ENCODE peak calls at places on chromosomes 12 and 14, in four cellular contexts. One of them, this sample, is unnamed.

GRCh38 chr12:7907009-7907408 is 29.0 kb downstream of the SLC2A3 start:
- DNase-seq in H1: peak
- DNase-seq in trophoblast cell: peak
- DNase-seq in neuronal stem cell: peak
- DNase-seq in this sample: peak

GRCh38 chr14:51614707-51615106 is 37.0 kb upstream of the FRMD6 start:
- DNase-seq in H1: no peak
- DNase-seq in trophoblast cell: no peak
- DNase-seq in neuronal stem cell: no peak
- DNase-seq in this sample: no peak

GRCh38 chr12:1907652-1908611 is 10.5 kb downstream of the CACNA2D4 start:
- DNase-seq in H1: peak
- DNase-seq in trophoblast cell: peak
- DNase-seq in neuronal stem cell: no peak
- DNase-seq in this sample: no peak

GRCh38 chr14:56247495-56248087 is 129.4 kb downstream of the PELI2 start:
- DNase-seq in H1: no peak
- DNase-seq in trophoblast cell: no peak
- DNase-seq in neuronal stem cell: no peak
- DNase-seq in this sample: peak

GRCh38 chr14:33767721-33768457 is 183.0 kb downstream of the EGLN3 start:
- DNase-seq in H1: no peak
- DNase-seq in trophoblast cell: peak
- DNase-seq in neuronal stem cell: no peak
- DNase-seq in this sample: no peak

GRCh38 chr12:99128246-99128645 is 483.2 kb downstream of the APAF1 start:
- DNase-seq in H1: no peak
- DNase-seq in trophoblast cell: no peak
- DNase-seq in neuronal stem cell: no peak
- DNase-seq in this sample: no peak

GRCh38 chr14:104843442-104844305 is 21.4 kb upstream of the CEP170B start:
- DNase-seq in H1: peak
- DNase-seq in trophoblast cell: no peak
- DNase-seq in neuronal stem cell: peak
- DNase-seq in this sample: no peak

GRCh38 chr14:70567791-70568190 is 32.7 kb downstream of the MED6 start:
- DNase-seq in H1: peak
- DNase-seq in trophoblast cell: peak
- DNase-seq in neuronal stem cell: no peak
- DNase-seq in this sample: peak

GRCh38 chr14:104085889-104086201 is 345 bp downstream of the ASPG start:
- DNase-seq in H1: no peak
- DNase-seq in trophoblast cell: no peak
- DNase-seq in neuronal stem cell: no peak
- DNase-seq in this sample: no peak

GRCh38 chr12:124126950-124127349 is 153.9 kb downstream of the ZNF664 start:
- DNase-seq in H1: no peak
- DNase-seq in trophoblast cell: no peak
- DNase-seq in neuronal stem cell: no peak
- DNase-seq in this sample: peak

GRCh38 chr14:106840258-106840657 is 1313.9 kb downstream of the TMEM121 start:
- DNase-seq in H1: no peak
- DNase-seq in trophoblast cell: no peak
- DNase-seq in neuronal stem cell: no peak
- DNase-seq in this sample: no peak

GRCh38 chr12:124232654-124232987 is 62.3 kb upstream of the RFLNA start:
- DNase-seq in H1: no peak
- DNase-seq in trophoblast cell: no peak
- DNase-seq in neuronal stem cell: no peak
- DNase-seq in this sample: no peak

GRCh38 chr12:19546611-19547162 is 107.4 kb downstream of the AEBP2 start:
- DNase-seq in H1: no peak
- DNase-seq in trophoblast cell: no peak
- DNase-seq in neuronal stem cell: no peak
- DNase-seq in this sample: peak

GRCh38 chr12:121905746-121906145 is 12.6 kb upstream of the CFAP251 start:
- DNase-seq in H1: no peak
- DNase-seq in trophoblast cell: no peak
- DNase-seq in neuronal stem cell: no peak
- DNase-seq in this sample: no peak

GRCh38 chr12:98725481-98726247 is 80.6 kb downstream of the APAF1 start:
- DNase-seq in H1: no peak
- DNase-seq in trophoblast cell: peak
- DNase-seq in neuronal stem cell: peak
- DNase-seq in this sample: peak

GRCh38 chr14:104938960-104939359 is 14.3 kb downstream of the PLD4 start:
- DNase-seq in H1: no peak
- DNase-seq in trophoblast cell: no peak
- DNase-seq in neuronal stem cell: no peak
- DNase-seq in this sample: no peak

GRCh38 chr12:31324116-31324844 is 1.7 kb downstream of the SINHCAF start:
- DNase-seq in H1: peak
- DNase-seq in trophoblast cell: peak
- DNase-seq in neuronal stem cell: peak
- DNase-seq in this sample: peak

GRCh38 chr12:32811686-32812392 is 56.1 kb upstream of the YARS2 start:
- DNase-seq in H1: no peak
- DNase-seq in trophoblast cell: peak
- DNase-seq in neuronal stem cell: no peak
- DNase-seq in this sample: peak

GRCh38 chr14:23492618-23493272 is 23.2 kb downstream of the NGDN start:
- DNase-seq in H1: no peak
- DNase-seq in trophoblast cell: no peak
- DNase-seq in neuronal stem cell: no peak
- DNase-seq in this sample: no peak

GRCh38 chr12:113896841-113897240 is 69.3 kb downstream of the RBM19 start:
- DNase-seq in H1: no peak
- DNase-seq in trophoblast cell: no peak
- DNase-seq in neuronal stem cell: no peak
- DNase-seq in this sample: no peak

GRCh38 chr14:31442284-31442683 is 15.0 kb downstream of the DTD2 start:
- DNase-seq in H1: no peak
- DNase-seq in trophoblast cell: no peak
- DNase-seq in neuronal stem cell: no peak
- DNase-seq in this sample: no peak

GRCh38 chr12:34398366-34398705 is 376.0 kb downstream of the ALG10 start:
- DNase-seq in H1: peak
- DNase-seq in trophoblast cell: no peak
- DNase-seq in neuronal stem cell: no peak
- DNase-seq in this sample: no peak

GRCh38 chr12:6271281-6271680 is 39.2 kb upstream of the PLEKHG6 start:
- DNase-seq in H1: no peak
- DNase-seq in trophoblast cell: no peak
- DNase-seq in neuronal stem cell: no peak
- DNase-seq in this sample: no peak

GRCh38 chr14:91997492-91997891 is 42.4 kb downstream of the TRIP11 start:
- DNase-seq in H1: no peak
- DNase-seq in trophoblast cell: no peak
- DNase-seq in neuronal stem cell: no peak
- DNase-seq in this sample: peak

GRCh38 chr12:37565112-37565511 is 751.5 kb upstream of the ALG10B start:
- DNase-seq in H1: no peak
- DNase-seq in trophoblast cell: no peak
- DNase-seq in neuronal stem cell: no peak
- DNase-seq in this sample: no peak

GRCh38 chr12:68612245-68612644 is 1.5 kb downstream of the RAP1B start:
- DNase-seq in H1: no peak
- DNase-seq in trophoblast cell: no peak
- DNase-seq in neuronal stem cell: no peak
- DNase-seq in this sample: peak

GRCh38 chr12:118456741-118457140 is 80.4 kb downstream of the SUDS3 start:
- DNase-seq in H1: no peak
- DNase-seq in trophoblast cell: no peak
- DNase-seq in neuronal stem cell: no peak
- DNase-seq in this sample: no peak

GRCh38 chr12:42236017-42236416 is 2.0 kb downstream of the YAF2 start:
- DNase-seq in H1: no peak
- DNase-seq in trophoblast cell: no peak
- DNase-seq in neuronal stem cell: no peak
- DNase-seq in this sample: no peak

GRCh38 chr12:42237853-42238239 is 202 bp downstream of the YAF2 start:
- DNase-seq in H1: no peak
- DNase-seq in trophoblast cell: no peak
- DNase-seq in neuronal stem cell: no peak
- DNase-seq in this sample: no peak

GRCh38 chr12:42237052-42237852 is 796 bp downstream of the YAF2 start:
- DNase-seq in H1: peak
- DNase-seq in trophoblast cell: peak
- DNase-seq in neuronal stem cell: peak
- DNase-seq in this sample: peak

GRCh38 chr12:42234970-42235369 is 3.1 kb downstream of the YAF2 start:
- DNase-seq in H1: no peak
- DNase-seq in trophoblast cell: no peak
- DNase-seq in neuronal stem cell: no peak
- DNase-seq in this sample: peak

DNA sequence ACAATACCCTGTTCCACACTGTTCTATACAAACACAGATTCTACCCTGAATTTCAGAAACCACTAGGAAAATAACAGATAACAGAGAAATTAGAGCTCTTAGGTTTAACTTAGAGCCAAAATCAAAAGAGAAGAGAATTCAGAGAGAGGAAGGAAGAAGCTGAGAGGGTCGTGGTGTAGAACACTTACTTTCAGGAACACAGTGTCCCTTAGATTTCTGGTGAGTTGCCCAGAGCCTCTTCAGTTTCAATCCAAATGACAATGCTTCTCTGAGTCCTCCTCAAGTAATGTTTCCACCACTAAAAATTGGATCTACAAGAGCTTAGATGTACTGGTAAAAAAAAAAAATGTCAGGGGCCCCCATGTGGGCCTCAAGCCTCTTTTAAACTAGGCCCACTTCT is 2.6 kb downstream of the YAF2 start:
- DNase-seq in H1: no peak
- DNase-seq in trophoblast cell: no peak
- DNase-seq in neuronal stem cell: no peak
- DNase-seq in this sample: no peak
- H3K4me3 ChIP-seq in H1: no peak
- H3K4me3 ChIP-seq in trophoblast cell: no peak
- H3K4me3 ChIP-seq in neuronal stem cell: no peak
- H3K4me3 ChIP-seq in this sample: no peak

DNA sequence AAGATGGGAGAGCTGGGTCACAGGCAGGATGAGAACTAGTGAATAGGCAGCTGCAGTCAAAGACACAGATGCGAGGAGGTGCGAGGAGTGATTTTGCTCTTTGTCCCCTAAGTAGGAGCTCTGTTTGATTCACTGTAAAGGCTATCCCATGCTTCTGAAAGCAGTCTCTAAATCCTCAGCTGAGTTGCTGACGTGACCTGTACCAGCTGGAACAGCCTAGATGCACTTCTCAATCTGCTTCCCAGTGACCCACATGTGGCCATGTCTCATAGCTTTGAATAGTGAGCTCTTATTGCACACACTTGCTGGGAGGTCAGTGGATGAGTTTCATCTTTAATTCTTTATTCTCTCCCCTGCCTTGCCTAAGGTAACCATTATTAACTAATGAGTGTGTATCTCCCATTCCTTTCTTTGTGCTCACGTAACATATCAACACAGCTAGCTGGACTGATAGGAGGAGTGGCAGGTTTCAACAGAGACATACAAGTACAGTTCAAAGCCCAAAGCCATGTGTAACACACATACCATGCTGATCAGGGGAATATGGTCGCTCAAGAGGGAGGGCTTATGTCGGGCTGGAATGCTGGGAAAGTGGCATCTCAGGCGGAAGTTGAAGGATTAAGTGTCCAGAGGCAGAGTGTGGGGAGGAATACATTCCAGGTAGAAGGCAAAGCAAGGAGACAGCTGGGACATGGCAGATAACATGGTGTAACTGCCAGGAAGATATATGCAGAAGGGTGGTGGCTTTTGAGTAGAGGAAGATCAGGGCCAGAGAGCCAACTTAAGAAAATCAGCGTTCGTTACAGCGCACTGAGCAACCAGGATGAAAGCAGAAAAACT is 15.4 kb upstream of the YY1 start:
- DNase-seq in H1: no peak
- DNase-seq in trophoblast cell: peak
- DNase-seq in neuronal stem cell: no peak
- DNase-seq in this sample: peak
- H2BK12ac ChIP-seq in H1: peak
- H2BK12ac ChIP-seq in trophoblast cell: no peak
- H2BK12ac ChIP-seq in neuronal stem cell: no peak
- H2BK12ac ChIP-seq in this sample: no peak

GRCh38 chr14:89176090-89176757 is 240.8 kb downstream of the FOXN3 start:
- DNase-seq in H1: no peak
- DNase-seq in trophoblast cell: no peak
- DNase-seq in neuronal stem cell: no peak
- DNase-seq in this sample: no peak

GRCh38 chr14:89179891-89180404 is 237.1 kb downstream of the FOXN3 start:
- DNase-seq in H1: peak
- DNase-seq in trophoblast cell: no peak
- DNase-seq in neuronal stem cell: no peak
- DNase-seq in this sample: no peak

GRCh38 chr14:89180546-89180945 is 236.5 kb downstream of the FOXN3 start:
- DNase-seq in H1: peak
- DNase-seq in trophoblast cell: no peak
- DNase-seq in neuronal stem cell: no peak
- DNase-seq in this sample: no peak

GRCh38 chr14:89178376-89178775 is 238.7 kb downstream of the FOXN3 start:
- DNase-seq in H1: peak
- DNase-seq in trophoblast cell: no peak
- DNase-seq in neuronal stem cell: no peak
- DNase-seq in this sample: no peak

DNA sequence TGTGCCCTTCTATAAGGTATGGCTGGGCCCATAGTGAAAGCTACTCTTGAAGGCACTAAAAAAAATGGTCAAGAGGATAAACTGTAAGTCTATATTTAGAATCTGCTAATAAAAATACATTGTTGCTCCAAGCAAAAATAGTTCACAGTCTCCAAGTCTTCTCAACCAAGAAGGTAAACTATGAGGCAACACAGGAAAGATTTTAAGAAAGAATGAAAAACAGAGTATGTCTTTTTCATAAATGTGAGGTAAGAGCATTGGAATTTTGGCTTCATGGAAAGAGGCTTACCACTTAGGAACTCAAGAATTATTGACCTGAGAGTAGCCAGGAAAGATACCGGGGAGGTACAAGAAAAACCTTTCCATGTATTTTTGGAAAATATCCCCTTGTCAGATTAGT is 238.2 kb downstream of the FOXN3 start:
- DNase-seq in H1: no peak
- DNase-seq in trophoblast cell: no peak
- DNase-seq in neuronal stem cell: no peak
- DNase-seq in this sample: peak
- H3K4me3 ChIP-seq in H1: no peak
- H3K4me3 ChIP-seq in trophoblast cell: no peak
- H3K4me3 ChIP-seq in neuronal stem cell: no peak
- H3K4me3 ChIP-seq in this sample: no peak

GRCh38 chr12:47712171-47712570 is 6.3 kb upstream of the RPAP3 start:
- DNase-seq in H1: no peak
- DNase-seq in trophoblast cell: no peak
- DNase-seq in neuronal stem cell: no peak
- DNase-seq in this sample: no peak

GRCh38 chr12:47710283-47710682 is 4.5 kb upstream of the RPAP3 start:
- DNase-seq in H1: no peak
- DNase-seq in trophoblast cell: no peak
- DNase-seq in neuronal stem cell: no peak
- DNase-seq in this sample: no peak

GRCh38 chr12:47709277-47710048 is 3.6 kb upstream of the RPAP3 start:
- DNase-seq in H1: no peak
- DNase-seq in trophoblast cell: no peak
- DNase-seq in neuronal stem cell: no peak
- DNase-seq in this sample: no peak

GRCh38 chr12:47707905-47708543 is 2.2 kb upstream of the RPAP3 start:
- DNase-seq in H1: no peak
- DNase-seq in trophoblast cell: no peak
- DNase-seq in neuronal stem cell: no peak
- DNase-seq in this sample: no peak

GRCh38 chr12:47711448-47711847 is 5.6 kb upstream of the RPAP3 start:
- DNase-seq in H1: no peak
- DNase-seq in trophoblast cell: no peak
- DNase-seq in neuronal stem cell: no peak
- DNase-seq in this sample: no peak
- H2BK12ac ChIP-seq in H1: no peak
- H2BK12ac ChIP-seq in trophoblast cell: no peak
- H2BK12ac ChIP-seq in neuronal stem cell: no peak
- H2BK12ac ChIP-seq in this sample: no peak